ENCODE peak calls at places on chromosome 11, in six cellular contexts. P, E, R, Q, I and G are unnamed samples.

GRCh38 chr11:76762867-76763572 is 20.1 kb upstream of the TSKU start:
- DNase-seq in P (no peak), E (no peak), R (no peak), Q (no peak), I (no peak), G (no peak)

GRCh38 chr11:132036751-132037466 is 666.5 kb downstream of the NTM start:
- DNase-seq in P (no peak), E (no peak), R (no peak), Q (no peak), I (no peak), G (no peak)

GRCh38 chr11:43555811-43556210 is 124.7 kb upstream of the HSD17B12 start:
- DNase-seq in P (no peak), E (no peak), R (no peak), Q (no peak), I (no peak), G (no peak)

GRCh38 chr11:128687321-128687720 is 6.6 kb upstream of the FLI1 start:
- DNase-seq in P (peak; percentile 22), E (no peak), R (no peak), Q (no peak), I (no peak), G (peak; percentile 28)

GRCh38 chr11:109036011-109036410 is 371.1 kb downstream of the DDX10 start:
- DNase-seq in P (no peak), E (no peak), R (peak; percentile 7), Q (no peak), I (no peak), G (no peak)

GRCh38 chr11:128890543-128891409 is at the start of gene KCNJ5:
- DNase-seq in P (no peak), E (no peak), R (no peak), Q (no peak), I (no peak), G (no peak)

GRCh38 chr11:9573775-9574555 is 495 bp downstream of the WEE1 start:
- DNase-seq in P (no peak), E (no peak), R (no peak), Q (no peak), I (no peak), G (no peak)

GRCh38 chr11:12433571-12434061 is 56.2 kb downstream of the PARVA start:
- DNase-seq in P (no peak), E (no peak), R (no peak), Q (no peak), I (no peak), G (no peak)

GRCh38 chr11:64920124-64920523 is 3.1 kb upstream of the ATG2A start:
- DNase-seq in P (no peak), E (no peak), R (no peak), Q (no peak), I (no peak), G (no peak)

GRCh38 chr11:126475627-126475991 is 120.1 kb downstream of the ST3GAL4 start:
- DNase-seq in P (peak; percentile 28), E (no peak), R (no peak), Q (no peak), I (no peak), G (no peak)

GRCh38 chr11:7514099-7514725 is 413 bp downstream of the PPFIBP2 start:
- DNase-seq in P (no peak), E (no peak), R (no peak), Q (no peak), I (no peak), G (peak; percentile 18)

GRCh38 chr11:118933486-118933885 is 7.8 kb upstream of the BCL9L start:
- DNase-seq in P (no peak), E (no peak), R (no peak), Q (no peak), I (no peak), G (no peak)

GRCh38 chr11:120254788-120255518 is 15.0 kb downstream of the POU2F3 start:
- DNase-seq in P (no peak), E (no peak), R (peak; percentile 73), Q (no peak), I (no peak), G (peak; percentile 43)

GRCh38 chr11:61777234-61778090 is 14.9 kb downstream of the TMEM258 start:
- DNase-seq in P (peak; percentile 67), E (peak; percentile 70), R (no peak), Q (no peak), I (no peak), G (peak; percentile 67)

GRCh38 chr11:68798221-68798813 is 43.4 kb downstream of the CPT1A start:
- DNase-seq in P (peak; percentile 59), E (no peak), R (peak; percentile 23), Q (no peak), I (peak; percentile 12), G (no peak)

GRCh38 chr11:93444671-93445073 is 98.5 kb downstream of the SMCO4 start:
- DNase-seq in P (no peak), E (no peak), R (peak; percentile 69), Q (no peak), I (peak; percentile 60), G (no peak)

GRCh38 chr11:119684361-119685072 is 44.5 kb downstream of the NECTIN1 start:
- DNase-seq in P (peak; percentile 33), E (no peak), R (no peak), Q (no peak), I (peak; percentile 46), G (no peak)

GRCh38 chr11:18775492-18776292 is 15.9 kb downstream of the PTPN5 start:
- DNase-seq in P (peak; percentile 78), E (peak; percentile 50), R (peak; percentile 46), Q (no peak), I (peak; percentile 46), G (peak; percentile 49)

GRCh38 chr11:89205378-89205777 is 27.7 kb downstream of the TYR start:
- DNase-seq in P (no peak), E (no peak), R (no peak), Q (no peak), I (no peak), G (no peak)

GRCh38 chr11:128208329-128209220 is 378.8 kb downstream of the ETS1 start:
- DNase-seq in P (no peak), E (no peak), R (no peak), Q (no peak), I (no peak), G (no peak)

GRCh38 chr11:126452256-126452655 is 96.8 kb downstream of the ST3GAL4 start:
- DNase-seq in P (no peak), E (no peak), R (no peak), Q (no peak), I (no peak), G (no peak)

GRCh38 chr11:35555238-35555887 is 29.9 kb upstream of the PAMR1 start:
- DNase-seq in P (no peak), E (no peak), R (no peak), Q (no peak), I (no peak), G (no peak)

GRCh38 chr11:96213500-96213899 is 129.5 kb downstream of the MAML2 start:
- DNase-seq in P (peak; percentile 44), E (no peak), R (no peak), Q (no peak), I (no peak), G (no peak)

GRCh38 chr11:33538726-33539125 is 161.9 kb downstream of the C11orf91 start:
- DNase-seq in P (no peak), E (no peak), R (no peak), Q (no peak), I (no peak), G (no peak)

GRCh38 chr11:14411818-14412217 is 52.8 kb upstream of the RRAS2 start:
- DNase-seq in P (no peak), E (no peak), R (no peak), Q (no peak), I (no peak), G (no peak)

GRCh38 chr11:121389651-121390050 is 62.5 kb upstream of the SORL1 start:
- DNase-seq in P (no peak), E (no peak), R (no peak), Q (no peak), I (no peak), G (no peak)

GRCh38 chr11:133808393-133809140 is 36.7 kb downstream of the SPATA19 start:
- DNase-seq in P (no peak), E (no peak), R (no peak), Q (no peak), I (no peak), G (no peak)

GRCh38 chr11:44611687-44612437 is 46.4 kb downstream of the CD82 start:
- DNase-seq in P (no peak), E (peak; percentile 52), R (no peak), Q (peak; percentile 86), I (no peak), G (no peak)

GRCh38 chr11:109892321-109892794 is 200.8 kb upstream of the ZC3H12C start:
- DNase-seq in P (peak; percentile 31), E (no peak), R (peak; percentile 34), Q (no peak), I (no peak), G (no peak)

GRCh38 chr11:8807544-8808225 is 103.3 kb upstream of the AKIP1 start:
- DNase-seq in P (no peak), E (no peak), R (no peak), Q (no peak), I (no peak), G (no peak)

GRCh38 chr11:7657306-7658025 is 15.8 kb downstream of the CYB5R2 start:
- DNase-seq in P (peak; percentile 35), E (no peak), R (no peak), Q (no peak), I (peak; percentile 67), G (no peak)

GRCh38 chr11:63015521-63016215 is at the start of gene SLC22A8:
- DNase-seq in P (no peak), E (no peak), R (no peak), Q (no peak), I (peak; percentile 50), G (no peak)
- TF ChIP-seq TAF1 in P (no peak), E (no peak), R (no peak), Q (no peak), I (no peak), G (no peak)

GRCh38 chr11:445765-446588 is 4.1 kb upstream of the PTDSS2 start:
- DNase-seq in P (no peak), E (no peak), R (no peak), Q (no peak), I (peak; percentile 45), G (no peak)
- TF ChIP-seq POLR2A in P (no peak), E (no peak), R (no peak), Q (no peak), I (peak; percentile 32), G (no peak)

GRCh38 chr11:75536786-75537629 is 11.3 kb upstream of the GDPD5 start:
- DNase-seq in P (peak; percentile 52), E (peak; percentile 69), R (no peak), Q (peak; percentile 82), I (no peak), G (peak; percentile 68)
- TF ChIP-seq POLR2AphosphoS5 in P (no peak), E (no peak), R (no peak), Q (no peak), I (no peak), G (no peak)

DNA sequence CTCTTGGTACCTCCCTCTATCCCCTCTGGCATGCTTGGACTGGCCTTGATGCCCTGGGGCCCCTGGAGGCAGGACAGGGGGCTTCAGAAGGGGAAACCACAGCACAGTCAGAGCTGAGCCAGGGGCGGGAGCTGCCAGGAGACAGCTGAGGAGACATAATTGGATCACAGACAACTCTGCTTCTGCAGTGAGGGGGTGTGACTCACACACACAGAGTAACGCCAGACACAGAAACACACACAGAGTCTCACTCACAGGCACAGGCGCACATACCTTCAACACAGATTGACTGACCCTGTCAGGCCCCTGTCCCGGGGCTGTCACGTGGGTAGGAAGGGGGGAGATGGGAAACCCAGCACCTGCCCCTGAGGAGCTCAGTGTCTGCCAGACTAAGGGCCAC is 20.6 kb downstream of the STARD10 start:
- DNase-seq in P (no peak), E (no peak), R (no peak), Q (no peak), I (no peak), G (no peak)
- TF ChIP-seq TAF1 in P (no peak), E (no peak), R (no peak), Q (no peak), I (no peak), G (no peak)